ENCODE peak calls at places on chromosomes 12 and 14, in nine cellular contexts. One of them, this sample, is unnamed.
A peak's percentile ranks its signal among the peaks of the same experiment; 100 is the strongest.

GRCh38 chr12:52082988-52083637 is 3.6 kb downstream of the SMIM41 start:
- DNase-seq in non-pigmented ciliary epithelial cell: no peak
- DNase-seq in C1 segment of cervical spinal cord: peak; percentile 38
- DNase-seq in sciatic nerve: peak; percentile 84
- DNase-seq in HEK293T: peak; percentile 87
- DNase-seq in GM19239: peak; percentile 88
- DNase-seq in pancreas: peak; percentile 83
- DNase-seq in activated CD8-positive, alpha-beta memory T cell treated with anti-CD3 and anti-CD28 coated beads for 4 hours: peak; percentile 46
- DNase-seq in endothelial cell: peak; percentile 72
- DNase-seq in this sample: peak; percentile 78

GRCh38 chr12:117533687-117534086 is 172.3 kb upstream of the NOS1 start:
- DNase-seq in HEK293T: no peak
- DNase-seq in GM19239: no peak
- DNase-seq in endothelial cell: no peak
- DNase-seq in non-pigmented ciliary epithelial cell: no peak
- DNase-seq in pancreas: no peak
- DNase-seq in activated CD8-positive, alpha-beta memory T cell treated with anti-CD3 and anti-CD28 coated beads for 4 hours: no peak
- DNase-seq in C1 segment of cervical spinal cord: no peak
- DNase-seq in sciatic nerve: no peak
- DNase-seq in this sample: no peak

GRCh38 chr12:87953257-87953860 is 75.8 kb downstream of the C12orf50 start:
- DNase-seq in sciatic nerve: no peak
- DNase-seq in GM19239: no peak
- DNase-seq in HEK293T: peak; percentile 26
- DNase-seq in non-pigmented ciliary epithelial cell: peak; percentile 30
- DNase-seq in activated CD8-positive, alpha-beta memory T cell treated with anti-CD3 and anti-CD28 coated beads for 4 hours: no peak
- DNase-seq in pancreas: no peak
- DNase-seq in endothelial cell: peak; percentile 19
- DNase-seq in C1 segment of cervical spinal cord: no peak
- DNase-seq in this sample: peak; percentile 55

GRCh38 chr14:39339003-39339402 is 93.2 kb downstream of the FBXO33 start:
- DNase-seq in pancreas: no peak
- DNase-seq in HEK293T: peak; percentile 48
- DNase-seq in sciatic nerve: no peak
- DNase-seq in GM19239: no peak
- DNase-seq in C1 segment of cervical spinal cord: no peak
- DNase-seq in non-pigmented ciliary epithelial cell: no peak
- DNase-seq in activated CD8-positive, alpha-beta memory T cell treated with anti-CD3 and anti-CD28 coated beads for 4 hours: no peak
- DNase-seq in endothelial cell: no peak
- DNase-seq in this sample: no peak

GRCh38 chr12:99111600-99111999 is 466.5 kb downstream of the APAF1 start:
- DNase-seq in HEK293T: peak; percentile 10
- DNase-seq in sciatic nerve: no peak
- DNase-seq in non-pigmented ciliary epithelial cell: no peak
- DNase-seq in C1 segment of cervical spinal cord: no peak
- DNase-seq in GM19239: no peak
- DNase-seq in endothelial cell: no peak
- DNase-seq in pancreas: no peak
- DNase-seq in activated CD8-positive, alpha-beta memory T cell treated with anti-CD3 and anti-CD28 coated beads for 4 hours: no peak
- DNase-seq in this sample: peak; percentile 62

GRCh38 chr14:94355191-94355794 is 32.2 kb upstream of the SERPINA6 start:
- DNase-seq in non-pigmented ciliary epithelial cell: peak; percentile 18
- DNase-seq in HEK293T: no peak
- DNase-seq in endothelial cell: peak; percentile 22
- DNase-seq in activated CD8-positive, alpha-beta memory T cell treated with anti-CD3 and anti-CD28 coated beads for 4 hours: no peak
- DNase-seq in sciatic nerve: peak; percentile 80
- DNase-seq in C1 segment of cervical spinal cord: peak; percentile 15
- DNase-seq in GM19239: no peak
- DNase-seq in pancreas: no peak
- DNase-seq in this sample: no peak

GRCh38 chr12:64187370-64187769 is 34.7 kb downstream of the KICS2 start:
- DNase-seq in endothelial cell: no peak
- DNase-seq in activated CD8-positive, alpha-beta memory T cell treated with anti-CD3 and anti-CD28 coated beads for 4 hours: no peak
- DNase-seq in non-pigmented ciliary epithelial cell: no peak
- DNase-seq in sciatic nerve: no peak
- DNase-seq in GM19239: no peak
- DNase-seq in pancreas: no peak
- DNase-seq in HEK293T: no peak
- DNase-seq in C1 segment of cervical spinal cord: no peak
- DNase-seq in this sample: no peak

GRCh38 chr14:32588448-32589320 is 259.6 kb downstream of the AKAP6 start:
- DNase-seq in pancreas: no peak
- DNase-seq in activated CD8-positive, alpha-beta memory T cell treated with anti-CD3 and anti-CD28 coated beads for 4 hours: no peak
- DNase-seq in sciatic nerve: no peak
- DNase-seq in endothelial cell: peak; percentile 15
- DNase-seq in HEK293T: peak; percentile 31
- DNase-seq in non-pigmented ciliary epithelial cell: no peak
- DNase-seq in GM19239: peak; percentile 7
- DNase-seq in C1 segment of cervical spinal cord: no peak
- DNase-seq in this sample: no peak

GRCh38 chr14:60753264-60754126 is 18.9 kb downstream of the MNAT1 start:
- DNase-seq in pancreas: no peak
- DNase-seq in GM19239: peak; percentile 58
- DNase-seq in endothelial cell: no peak
- DNase-seq in sciatic nerve: no peak
- DNase-seq in HEK293T: no peak
- DNase-seq in non-pigmented ciliary epithelial cell: no peak
- DNase-seq in activated CD8-positive, alpha-beta memory T cell treated with anti-CD3 and anti-CD28 coated beads for 4 hours: peak; percentile 35
- DNase-seq in C1 segment of cervical spinal cord: no peak
- DNase-seq in this sample: no peak

GRCh38 chr12:82461851-82462250 is 103.5 kb downstream of the METTL25 start:
- DNase-seq in pancreas: no peak
- DNase-seq in GM19239: no peak
- DNase-seq in endothelial cell: no peak
- DNase-seq in HEK293T: no peak
- DNase-seq in activated CD8-positive, alpha-beta memory T cell treated with anti-CD3 and anti-CD28 coated beads for 4 hours: no peak
- DNase-seq in C1 segment of cervical spinal cord: no peak
- DNase-seq in sciatic nerve: no peak
- DNase-seq in non-pigmented ciliary epithelial cell: no peak
- DNase-seq in this sample: no peak

GRCh38 chr14:35985504-35986218 is 159.5 kb downstream of the BRMS1L start:
- DNase-seq in sciatic nerve: no peak
- DNase-seq in endothelial cell: no peak
- DNase-seq in non-pigmented ciliary epithelial cell: no peak
- DNase-seq in GM19239: no peak
- DNase-seq in pancreas: no peak
- DNase-seq in HEK293T: no peak
- DNase-seq in activated CD8-positive, alpha-beta memory T cell treated with anti-CD3 and anti-CD28 coated beads for 4 hours: no peak
- DNase-seq in C1 segment of cervical spinal cord: peak; percentile 56
- DNase-seq in this sample: no peak

GRCh38 chr14:23101213-23101970 is 3.4 kb downstream of the CIROP start:
- DNase-seq in endothelial cell: no peak
- DNase-seq in C1 segment of cervical spinal cord: no peak
- DNase-seq in non-pigmented ciliary epithelial cell: no peak
- DNase-seq in activated CD8-positive, alpha-beta memory T cell treated with anti-CD3 and anti-CD28 coated beads for 4 hours: no peak
- DNase-seq in HEK293T: no peak
- DNase-seq in GM19239: no peak
- DNase-seq in pancreas: no peak
- DNase-seq in sciatic nerve: no peak
- DNase-seq in this sample: no peak

This sample was measured in SK-N-DZ.